ENCODE peak calls at places on chromosomes 12 and 14, in six cellular contexts. L, F, Q, W, Y and C are unnamed samples.

GRCh38 chr12:49059385-49060232 is 985 bp downstream of the KMT2D start:
- DNase-seq in L (no peak), F (no peak), Q (peak), W (no peak), Y (no peak), C (no peak)

GRCh38 chr12:86838264-86838663 is 582.1 kb upstream of the MGAT4C start:
- DNase-seq in L (no peak), F (no peak), Q (no peak), W (no peak), Y (no peak), C (no peak)

GRCh38 chr12:124610629-124611558 is 43.5 kb upstream of the NCOR2 start:
- DNase-seq in L (no peak), F (no peak), Q (no peak), W (no peak), Y (no peak), C (no peak)

GRCh38 chr12:31507966-31508365 is 83.0 kb downstream of the DENND5B start:
- DNase-seq in L (peak), F (no peak), Q (no peak), W (no peak), Y (no peak), C (no peak)

GRCh38 chr14:68702578-68702977 is 90.3 kb downstream of the ZFP36L1 start:
- DNase-seq in L (no peak), F (no peak), Q (no peak), W (no peak), Y (no peak), C (no peak)

GRCh38 chr14:35789651-35790050 is 19.4 kb downstream of the RALGAPA1 start:
- DNase-seq in L (peak), F (no peak), Q (no peak), W (no peak), Y (no peak), C (no peak)

GRCh38 chr12:131434208-131435125 is 276.4 kb upstream of the SFSWAP start:
- DNase-seq in L (no peak), F (no peak), Q (peak), W (no peak), Y (no peak), C (no peak)

GRCh38 chr14:100573009-100573756 is 14.0 kb downstream of the BEGAIN start:
- DNase-seq in L (no peak), F (peak), Q (peak), W (no peak), Y (no peak), C (no peak)

GRCh38 chr12:62292761-62293446 is 32.7 kb downstream of the USP15 start:
- DNase-seq in L (no peak), F (no peak), Q (peak), W (no peak), Y (no peak), C (no peak)

GRCh38 chr12:30823140-30823669 is 68.5 kb upstream of the CAPRIN2 start:
- DNase-seq in L (no peak), F (no peak), Q (peak), W (no peak), Y (no peak), C (peak)

GRCh38 chr12:9798008-9798619 is 29.2 kb upstream of the KLRF1 start:
- DNase-seq in L (peak), F (peak), Q (peak), W (peak), Y (peak), C (peak)

GRCh38 chr14:93232159-93232558 is 25.1 kb downstream of the UBR7 start:
- DNase-seq in L (no peak), F (no peak), Q (no peak), W (no peak), Y (no peak), C (no peak)

GRCh38 chr12:19002192-19002591 is 127.3 kb upstream of the PLEKHA5 start:
- DNase-seq in L (no peak), F (no peak), Q (no peak), W (no peak), Y (no peak), C (no peak)

GRCh38 chr14:94640721-94641631 is 28.8 kb downstream of the SERPINA3 start:
- DNase-seq in L (no peak), F (no peak), Q (peak), W (no peak), Y (no peak), C (no peak)

GRCh38 chr12:49362077-49362476 is 5.2 kb upstream of the SPATS2 start:
- DNase-seq in L (no peak), F (no peak), Q (no peak), W (no peak), Y (no peak), C (no peak)

GRCh38 chr12:113980537-113981337 is 14.6 kb upstream of the RBM19 start:
- DNase-seq in L (peak), F (peak), Q (peak), W (peak), Y (peak), C (peak)

GRCh38 chr14:54105898-54106297 is 149.3 kb upstream of the BMP4 start:
- DNase-seq in L (no peak), F (no peak), Q (no peak), W (no peak), Y (no peak), C (no peak)

GRCh38 chr14:36700656-36701055 is 39.0 kb downstream of the PAX9 start:
- DNase-seq in L (no peak), F (no peak), Q (no peak), W (no peak), Y (no peak), C (no peak)

GRCh38 chr12:117818400-117818799 is 150.4 kb downstream of the KSR2 start:
- DNase-seq in L (no peak), F (no peak), Q (no peak), W (no peak), Y (no peak), C (peak)

GRCh38 chr14:68293404-68293803 is 473.8 kb downstream of the RAD51B start:
- DNase-seq in L (no peak), F (no peak), Q (no peak), W (no peak), Y (no peak), C (no peak)

GRCh38 chr12:77435446-77436091 is 370.2 kb upstream of the E2F7 start:
- DNase-seq in L (no peak), F (no peak), Q (no peak), W (no peak), Y (no peak), C (no peak)

GRCh38 chr12:52207895-52208294 is 16.1 kb upstream of the KRT80 start:
- DNase-seq in L (peak), F (no peak), Q (no peak), W (no peak), Y (no peak), C (no peak)

GRCh38 chr12:52063986-52064649 is 5.7 kb upstream of the ATG101 start:
- DNase-seq in L (peak), F (no peak), Q (no peak), W (no peak), Y (no peak), C (no peak)

GRCh38 chr12:54935235-54935951 is 49.2 kb downstream of the TESPA1 start:
- DNase-seq in L (peak), F (no peak), Q (peak), W (no peak), Y (peak), C (no peak)

GRCh38 chr12:126588586-126589249 is 1523.5 kb downstream of the AACS start:
- DNase-seq in L (no peak), F (no peak), Q (peak), W (no peak), Y (no peak), C (no peak)

GRCh38 chr14:99601301-99601945 is 2.6 kb downstream of the CCDC85C start:
- DNase-seq in L (peak), F (no peak), Q (no peak), W (no peak), Y (no peak), C (no peak)

GRCh38 chr12:15364221-15365170 is 42.2 kb downstream of the PTPRO start:
- DNase-seq in L (no peak), F (no peak), Q (no peak), W (no peak), Y (no peak), C (no peak)

GRCh38 chr14:58738189-58738836 is 100.6 kb downstream of the DACT1 start:
- DNase-seq in L (peak), F (no peak), Q (no peak), W (no peak), Y (no peak), C (no peak)

GRCh38 chr12:122067966-122068365 is 10.6 kb upstream of the MLXIP start:
- DNase-seq in L (peak), F (no peak), Q (no peak), W (no peak), Y (no peak), C (no peak)

GRCh38 chr12:98758331-98758730 is 113.2 kb downstream of the APAF1 start:
- DNase-seq in L (peak), F (peak), Q (no peak), W (no peak), Y (no peak), C (no peak)

GRCh38 chr14:79764288-79764687 is 447.0 kb downstream of the DIO2 start:
- DNase-seq in L (no peak), F (no peak), Q (no peak), W (no peak), Y (no peak), C (no peak)

GRCh38 chr12:97763113-97763512 is 300.5 kb downstream of the RMST start:
- DNase-seq in L (no peak), F (no peak), Q (no peak), W (no peak), Y (no peak), C (no peak)

GRCh38 chr14:37270629-37271028 is 72.9 kb downstream of the MIPOL1 start:
- DNase-seq in L (no peak), F (no peak), Q (no peak), W (no peak), Y (no peak), C (no peak)

GRCh38 chr12:132020292-132020691 is 70.5 kb downstream of the EP400 start:
- DNase-seq in L (no peak), F (no peak), Q (no peak), W (no peak), Y (no peak), C (no peak)

GRCh38 chr14:98952595-98953325 is 319.2 kb downstream of the BCL11B start:
- DNase-seq in L (no peak), F (no peak), Q (no peak), W (no peak), Y (no peak), C (no peak)

GRCh38 chr14:92253381-92253894 is 69.5 kb upstream of the SLC24A4 start:
- DNase-seq in L (no peak), F (peak), Q (peak), W (peak), Y (no peak), C (no peak)

GRCh38 chr12:109770104-109770860 is 56.7 kb downstream of the FAM222A start:
- DNase-seq in L (no peak), F (peak), Q (no peak), W (no peak), Y (no peak), C (no peak)

GRCh38 chr12:28082101-28082500 is 108.2 kb upstream of the CCDC91 start:
- DNase-seq in L (peak), F (no peak), Q (no peak), W (no peak), Y (no peak), C (no peak)

GRCh38 chr12:21801522-21802288 is 27.2 kb upstream of the KCNJ8 start:
- DNase-seq in L (no peak), F (no peak), Q (no peak), W (no peak), Y (no peak), C (no peak)
- H2BK5ac ChIP-seq in L (no peak), F (no peak), Q (no peak), W (no peak), Y (no peak), C (no peak)

DNA sequence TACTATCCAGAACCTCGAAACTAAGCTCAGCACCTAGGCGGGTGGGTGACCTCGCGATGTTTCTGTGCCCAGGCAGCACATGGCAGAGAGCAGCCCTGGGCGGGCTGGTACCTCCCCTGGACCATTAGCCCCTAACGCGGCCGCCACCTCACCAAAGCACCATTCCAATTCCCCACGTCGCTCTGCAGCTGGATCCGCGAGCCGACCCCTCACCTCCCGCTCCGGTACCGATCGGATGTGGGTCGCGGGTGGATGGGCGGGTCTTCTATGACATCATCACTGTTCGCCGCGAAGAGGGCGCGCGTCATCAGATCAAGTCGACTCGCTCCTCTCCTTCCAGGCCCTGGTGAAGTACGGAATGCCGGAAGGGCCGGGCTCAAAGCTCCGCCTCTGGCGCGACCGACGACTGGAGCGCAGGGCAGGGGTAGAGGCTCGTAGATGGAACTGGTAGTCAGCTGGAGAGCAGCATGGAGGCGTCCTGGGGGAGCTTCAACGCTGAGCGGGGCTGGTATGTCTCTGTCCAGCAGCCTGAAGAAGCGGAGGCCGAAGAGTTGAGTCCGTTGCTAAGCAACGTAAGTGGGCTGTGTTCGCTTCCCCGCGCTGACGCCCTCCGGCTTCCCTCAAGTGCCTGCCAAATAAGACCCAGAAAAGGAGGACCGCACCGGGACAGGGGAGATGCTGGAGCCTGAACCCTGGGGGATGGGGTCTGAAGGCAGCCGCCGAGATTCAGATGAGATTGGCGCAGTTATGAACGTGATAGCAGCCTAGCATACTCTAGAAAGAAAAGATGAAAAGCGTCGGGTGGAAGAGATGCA is at the start of the genes SLC38A6 and TRMT5:
- DNase-seq in L (peak), F (peak), Q (peak), W (peak), Y (peak), C (peak)
- H2BK5ac ChIP-seq in L (peak), F (no peak), Q (no peak), W (peak), Y (peak), C (no peak)

DNA sequence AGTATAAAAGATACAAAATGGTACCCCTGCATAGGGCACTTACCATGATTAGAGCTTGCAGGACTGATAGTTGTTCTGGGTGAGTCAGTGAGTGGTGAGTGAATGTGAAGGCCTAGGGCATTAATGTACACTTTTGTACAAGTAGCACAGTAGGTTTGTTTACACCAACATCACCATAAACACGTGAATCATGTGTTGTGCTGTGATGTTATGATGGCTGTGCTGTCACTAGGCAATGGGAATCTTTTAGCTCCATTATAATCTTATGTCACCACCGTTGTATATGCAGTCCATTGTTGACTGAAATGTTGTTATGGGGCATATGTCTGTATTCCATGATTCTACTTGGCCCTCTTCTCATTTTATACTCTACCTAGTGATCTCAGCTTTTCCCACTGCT is 11.8 kb downstream of the NUBPL start:
- DNase-seq in L (no peak), F (no peak), Q (no peak), W (no peak), Y (no peak), C (no peak)
- H2BK5ac ChIP-seq in L (no peak), F (no peak), Q (no peak), W (no peak), Y (no peak), C (no peak)

DNA sequence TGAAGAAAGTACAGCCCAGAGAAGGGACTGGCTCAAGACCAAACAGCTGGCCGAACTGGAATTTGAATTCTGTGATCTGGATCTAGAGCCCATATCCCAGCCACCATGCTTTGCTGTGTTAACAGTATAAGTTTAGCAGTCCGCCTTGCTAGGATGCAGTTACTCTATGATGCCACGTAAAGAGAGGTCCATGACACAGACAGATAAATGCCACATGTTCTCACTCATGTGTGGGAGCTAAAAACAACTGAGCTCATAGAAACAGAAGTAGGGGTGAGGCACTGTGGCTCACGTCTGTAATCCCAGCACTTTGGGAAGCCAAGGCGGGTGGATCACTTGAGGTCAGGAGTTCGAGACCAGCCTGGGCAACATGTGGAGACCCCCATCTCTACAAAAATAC is 9.2 kb upstream of the FBXL14 start:
- DNase-seq in L (no peak), F (no peak), Q (no peak), W (no peak), Y (no peak), C (no peak)
- H2BK5ac ChIP-seq in L (no peak), F (no peak), Q (no peak), W (no peak), Y (no peak), C (no peak)

DNA sequence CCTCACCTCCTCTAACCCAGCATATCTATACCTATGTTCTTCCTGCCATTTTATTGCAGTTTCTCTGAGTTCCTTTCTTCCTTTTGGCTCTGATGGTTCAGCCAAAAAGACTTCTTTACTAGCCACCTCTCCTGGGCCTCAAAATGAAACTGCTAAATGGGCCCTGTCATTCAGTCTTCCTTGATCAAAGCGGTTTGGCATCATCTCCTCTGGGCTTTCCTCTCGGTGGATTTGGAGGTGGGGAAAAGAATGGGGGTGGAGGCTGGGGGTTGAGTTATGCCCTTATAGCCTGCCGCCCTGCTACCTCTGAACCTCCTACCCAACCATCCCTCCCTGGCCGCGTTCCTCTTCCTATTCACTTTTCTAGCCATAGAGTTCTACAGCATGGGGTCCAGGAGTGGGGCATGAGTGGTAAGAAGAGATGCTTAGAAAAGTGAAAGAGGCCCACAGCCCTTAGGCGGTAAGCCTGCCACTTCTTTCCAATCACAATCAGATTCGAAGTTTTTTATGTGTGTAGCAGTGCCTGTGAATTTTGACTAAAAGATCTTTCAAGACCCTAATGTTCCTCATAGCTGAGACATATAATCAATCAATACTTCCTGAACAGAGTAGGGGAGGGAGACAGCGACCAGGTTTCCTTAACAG is 2.5 kb downstream of the AJUBA start:
- DNase-seq in L (no peak), F (no peak), Q (no peak), W (no peak), Y (no peak), C (no peak)
- H2BK5ac ChIP-seq in L (peak), F (no peak), Q (no peak), W (peak), Y (no peak), C (no peak)

GRCh38 chr12:105978686-105979085 is 160.1 kb downstream of the NUAK1 start:
- DNase-seq in L (no peak), F (no peak), Q (no peak), W (no peak), Y (no peak), C (no peak)
- H2BK5ac ChIP-seq in L (peak), F (no peak), Q (no peak), W (no peak), Y (no peak), C (no peak)